ENCODE peak calls at places on chromosome 19, in six cellular contexts. Y is astrocyte of the spinal cord, A is transverse colon, N is GOT3, Z is T-cell, Q is AG04450. U is an unnamed sample.

GRCh38 chr19:1154731-1155351 is 19.2 kb downstream of the SBNO2 start:
- DNase-seq in Q (peak), N (no peak), Y (peak), A (peak), Z (no peak), U (peak)

GRCh38 chr19:1284293-1284978 is 1.2 kb upstream of the EFNA2 start:
- DNase-seq in Y (no peak), N (no peak), Z (no peak), Q (no peak), A (peak), U (no peak)

GRCh38 chr19:46988614-46989230 is 30.9 kb upstream of the NPAS1 start:
- DNase-seq in N (no peak), Y (no peak), Q (no peak), A (no peak), Z (no peak), U (no peak)

GRCh38 chr19:7676854-7677253 is at the start of gene MCEMP1:
- DNase-seq in A (no peak), N (no peak), Y (no peak), Q (no peak), Z (no peak), U (no peak)

GRCh38 chr19:27935669-27936068 is 1277.3 kb downstream of the UQCRFS1 start:
- DNase-seq in Z (no peak), A (no peak), Y (no peak), N (no peak), Q (no peak), U (no peak)

GRCh38 chr19:6572217-6572616 is 18.7 kb downstream of the CD70 start:
- DNase-seq in Q (no peak), N (no peak), Y (no peak), A (peak), Z (no peak), U (no peak)

GRCh38 chr19:12603714-12604113 is 6.9 kb downstream of the ZNF490 start:
- DNase-seq in Z (peak), N (no peak), Q (no peak), Y (peak), A (peak), U (no peak)

GRCh38 chr19:34244611-34245299 is 9.6 kb upstream of the GARRE1 start:
- DNase-seq in Z (no peak), A (no peak), Q (no peak), N (no peak), Y (no peak), U (peak)

GRCh38 chr19:46753420-46754155 is 7.3 kb upstream of the STRN4 start:
- DNase-seq in Z (peak), Y (no peak), Q (no peak), N (no peak), A (peak), U (peak)

GRCh38 chr19:48244289-48244688 is 11.4 kb downstream of the CARD8 start:
- DNase-seq in A (no peak), Q (no peak), N (no peak), Y (peak), Z (no peak), U (no peak)

GRCh38 chr19:14005381-14006084 is 587 bp downstream of the RFX1 start:
- DNase-seq in Z (peak), Q (peak), N (peak), A (peak), Y (peak), U (peak)

GRCh38 chr19:10290439-10290875 is 705 bp downstream of the ICAM5 start:
- DNase-seq in Z (no peak), N (no peak), Y (no peak), A (peak), Q (no peak), U (no peak)

GRCh38 chr19:44684892-44685847 is 13.8 kb upstream of the CEACAM16 start:
- DNase-seq in Y (peak), Z (no peak), Q (peak), A (peak), N (no peak), U (peak)

GRCh38 chr19:6707011-6707657 is 13.3 kb downstream of the C3 start:
- DNase-seq in Y (no peak), Z (no peak), N (no peak), A (no peak), Q (no peak), U (no peak)

GRCh38 chr19:39296906-39297305 is 699 bp downstream of the IFNL1 start:
- DNase-seq in Y (no peak), A (no peak), Q (no peak), N (no peak), Z (no peak), U (no peak)

GRCh38 chr19:8322638-8322997 is 1.3 kb downstream of the RPS28 start:
- DNase-seq in A (no peak), N (no peak), Y (no peak), Z (no peak), Q (no peak), U (no peak)

GRCh38 chr19:13016245-13016627 is 21.0 kb downstream of the NFIX start:
- DNase-seq in N (no peak), Q (no peak), Y (no peak), A (no peak), Z (no peak), U (no peak)

U was measured in HepG2.